ENCODE peak calls at places on chromosomes 11 and 22, in eight cellular contexts. P is WERI-Rb-1, G is anterior cingulate cortex, X is fibroblast of gingiva, J is NCI-H1105 treated with DMSO at 0.1 percent for 48 hours, R is amniotic stem cell, L is COR-L47, I is lung. D is an unnamed sample.

GRCh38 chr11:94814238-94814976 is 46.3 kb downstream of the AMOTL1 start:
- DNase-seq in X (no peak), P (no peak), I (no peak), R (no peak), L (no peak), G (no peak), J (no peak), D (no peak)

GRCh38 chr22:31625661-31626426 is 36.2 kb downstream of the PISD start:
- DNase-seq in J (no peak), I (no peak), P (no peak), R (no peak), X (peak), L (no peak), G (peak), D (peak)

GRCh38 chr22:40499187-40499753 is 128.9 kb downstream of the SGSM3 start:
- DNase-seq in G (no peak), X (peak), L (no peak), P (no peak), J (no peak), I (no peak), R (peak), D (peak)

GRCh38 chr11:11148104-11148509 is 204.9 kb downstream of the CSNK2A3 start:
- DNase-seq in R (peak), X (peak), P (no peak), J (no peak), I (peak), G (peak), L (no peak), D (peak)

GRCh38 chr11:2928605-2929510 is at the start of gene PHLDA2:
- DNase-seq in J (peak), P (peak), I (peak), L (peak), R (peak), X (peak), G (no peak), D (peak)

GRCh38 chr11:117200813-117201515 is 1.8 kb downstream of the TAGLN start:
- DNase-seq in L (no peak), X (no peak), P (no peak), J (no peak), I (no peak), G (no peak), R (no peak), D (peak)

GRCh38 chr22:38863531-38864131 is 8.4 kb downstream of the CBX6 start:
- DNase-seq in I (no peak), X (no peak), R (no peak), P (no peak), J (no peak), G (no peak), L (no peak), D (no peak)

GRCh38 chr11:116871248-116871647 is 33.8 kb upstream of the APOA1 start:
- DNase-seq in J (no peak), I (no peak), G (no peak), R (peak), X (peak), L (peak), P (no peak), D (peak)

GRCh38 chr11:118343981-118344521 is at the start of gene CD3G:
- DNase-seq in P (no peak), J (no peak), X (no peak), L (no peak), R (no peak), I (no peak), G (no peak), D (no peak)

GRCh38 chr11:44992181-44992582 is 41.5 kb upstream of the TP53I11 start:
- DNase-seq in I (no peak), G (no peak), P (no peak), X (no peak), R (no peak), J (no peak), L (no peak), D (no peak)

GRCh38 chr11:76408171-76408965 is 27.2 kb downstream of the GVQW3 start:
- DNase-seq in L (no peak), J (peak), I (no peak), R (no peak), P (peak), G (no peak), X (no peak), D (no peak)

GRCh38 chr22:45192701-45193187 is 29.0 kb downstream of the NUP50 start:
- DNase-seq in P (peak), L (no peak), I (no peak), J (no peak), X (no peak), G (no peak), R (no peak), D (no peak)

GRCh38 chr11:34354782-34355181 is 3.0 kb downstream of the ABTB2 start:
- DNase-seq in R (no peak), J (no peak), P (no peak), G (no peak), I (no peak), X (no peak), L (no peak), D (no peak)

GRCh38 chr11:65116370-65117205 is 913 bp downstream of the ZNHIT2 start:
- DNase-seq in L (peak), I (no peak), P (no peak), X (peak), G (no peak), R (no peak), J (peak), D (peak)